ENCODE peak calls at places on chromosomes 7 and 10, in five cellular contexts. One of them, this sample, is unnamed.

GRCh38 chr7:25834050-25834449 is 317.9 kb upstream of the NFE2L3 start:
- DNase-seq in heart right ventricle: no peak
- DNase-seq in colonic mucosa: no peak
- DNase-seq in esophagus muscularis mucosa: no peak
- DNase-seq in right lobe of liver: no peak
- DNase-seq in this sample: no peak

GRCh38 chr7:134421998-134422397 is 36.9 kb downstream of the AKR1B1 start:
- DNase-seq in heart right ventricle: no peak
- DNase-seq in colonic mucosa: no peak
- DNase-seq in esophagus muscularis mucosa: no peak
- DNase-seq in right lobe of liver: no peak
- DNase-seq in this sample: no peak

GRCh38 chr7:18117482-18117881 is 89.8 kb upstream of the PRPS1L1 start:
- DNase-seq in heart right ventricle: no peak
- DNase-seq in colonic mucosa: no peak
- DNase-seq in esophagus muscularis mucosa: no peak
- DNase-seq in right lobe of liver: no peak
- DNase-seq in this sample: no peak

GRCh38 chr10:50972591-50972990 is 87.2 kb upstream of the A1CF start:
- DNase-seq in heart right ventricle: no peak
- DNase-seq in colonic mucosa: peak
- DNase-seq in esophagus muscularis mucosa: no peak
- DNase-seq in right lobe of liver: no peak
- DNase-seq in this sample: no peak

GRCh38 chr7:13880789-13881188 is 108.7 kb downstream of the ETV1 start:
- DNase-seq in heart right ventricle: no peak
- DNase-seq in colonic mucosa: no peak
- DNase-seq in esophagus muscularis mucosa: no peak
- DNase-seq in right lobe of liver: no peak
- DNase-seq in this sample: no peak

GRCh38 chr10:74114041-74114448 is 36.6 kb downstream of the AP3M1 start:
- DNase-seq in heart right ventricle: no peak
- DNase-seq in colonic mucosa: no peak
- DNase-seq in esophagus muscularis mucosa: no peak
- DNase-seq in right lobe of liver: no peak
- DNase-seq in this sample: no peak

GRCh38 chr7:106768324-106768751 is 96.7 kb upstream of the PIK3CG start:
- DNase-seq in heart right ventricle: no peak
- DNase-seq in colonic mucosa: no peak
- DNase-seq in esophagus muscularis mucosa: no peak
- DNase-seq in right lobe of liver: no peak
- DNase-seq in this sample: no peak

GRCh38 chr10:58851606-58852005 is 324.8 kb upstream of the PHYHIPL start:
- DNase-seq in heart right ventricle: no peak
- DNase-seq in colonic mucosa: no peak
- DNase-seq in esophagus muscularis mucosa: no peak
- DNase-seq in right lobe of liver: no peak
- DNase-seq in this sample: no peak

GRCh38 chr10:46523881-46524470 is 32.5 kb downstream of the GPRIN2 start:
- DNase-seq in heart right ventricle: no peak
- DNase-seq in colonic mucosa: no peak
- DNase-seq in esophagus muscularis mucosa: no peak
- DNase-seq in right lobe of liver: peak
- DNase-seq in this sample: no peak

GRCh38 chr10:33196377-33196706 is 138.1 kb downstream of the NRP1 start:
- DNase-seq in heart right ventricle: no peak
- DNase-seq in colonic mucosa: no peak
- DNase-seq in esophagus muscularis mucosa: no peak
- DNase-seq in right lobe of liver: no peak
- DNase-seq in this sample: no peak

GRCh38 chr7:138982204-138982623 is 1.0 kb upstream of the KIAA1549 start:
- DNase-seq in heart right ventricle: no peak
- DNase-seq in colonic mucosa: no peak
- DNase-seq in esophagus muscularis mucosa: no peak
- DNase-seq in right lobe of liver: no peak
- DNase-seq in this sample: no peak

GRCh38 chr10:34145751-34146150 is 669.3 kb downstream of the PARD3 start:
- DNase-seq in heart right ventricle: no peak
- DNase-seq in colonic mucosa: no peak
- DNase-seq in esophagus muscularis mucosa: no peak
- DNase-seq in right lobe of liver: no peak
- DNase-seq in this sample: no peak

GRCh38 chr7:81158189-81158588 is 239.3 kb upstream of the SEMA3C start:
- DNase-seq in heart right ventricle: no peak
- DNase-seq in colonic mucosa: no peak
- DNase-seq in esophagus muscularis mucosa: no peak
- DNase-seq in right lobe of liver: no peak
- DNase-seq in this sample: no peak

GRCh38 chr10:119024882-119025281 is 4.6 kb upstream of the NANOS1 start:
- DNase-seq in heart right ventricle: no peak
- DNase-seq in colonic mucosa: no peak
- DNase-seq in esophagus muscularis mucosa: peak
- DNase-seq in right lobe of liver: no peak
- DNase-seq in this sample: no peak

GRCh38 chr7:142496545-142496991 is 238.7 kb upstream of the PRSS58 start:
- DNase-seq in heart right ventricle: no peak
- DNase-seq in colonic mucosa: no peak
- DNase-seq in esophagus muscularis mucosa: no peak
- DNase-seq in right lobe of liver: no peak
- DNase-seq in this sample: peak

GRCh38 chr10:119253433-119254174 is 46.2 kb downstream of the GRK5 start:
- DNase-seq in heart right ventricle: peak
- DNase-seq in colonic mucosa: peak
- DNase-seq in esophagus muscularis mucosa: no peak
- DNase-seq in right lobe of liver: peak
- DNase-seq in this sample: no peak

GRCh38 chr7:506391-506831 is 13.2 kb downstream of the PDGFA start:
- DNase-seq in heart right ventricle: peak
- DNase-seq in colonic mucosa: no peak
- DNase-seq in esophagus muscularis mucosa: no peak
- DNase-seq in right lobe of liver: peak
- DNase-seq in this sample: no peak

DNA sequence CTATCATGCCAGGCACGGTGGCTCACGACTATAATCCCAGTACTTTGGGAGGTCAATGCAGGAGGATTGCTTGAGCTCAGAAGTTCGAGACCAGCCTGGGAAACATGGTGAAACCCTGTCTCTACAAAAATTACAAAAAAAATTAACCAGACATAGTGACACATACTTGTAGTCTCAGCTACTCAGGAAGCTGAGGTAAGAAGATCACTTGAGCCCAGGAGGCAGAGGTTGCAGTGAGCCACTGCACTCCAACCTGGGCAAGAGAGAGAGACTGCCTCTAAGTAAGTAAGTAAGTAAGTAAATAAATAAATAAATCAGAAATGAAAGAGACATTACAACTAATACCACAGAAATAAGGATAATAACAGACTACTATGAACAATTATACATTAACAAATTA is 36.2 kb downstream of the PDLIM1 start:
- DNase-seq in heart right ventricle: no peak
- DNase-seq in colonic mucosa: no peak
- DNase-seq in esophagus muscularis mucosa: no peak
- DNase-seq in right lobe of liver: no peak
- DNase-seq in this sample: no peak
- H3K27ac ChIP-seq in heart right ventricle: no peak
- H3K27ac ChIP-seq in colonic mucosa: no peak
- H3K27ac ChIP-seq in esophagus muscularis mucosa: no peak
- H3K27ac ChIP-seq in right lobe of liver: no peak
- H3K27ac ChIP-seq in this sample: no peak

GRCh38 chr10:2978111-2978510 is 89.2 kb upstream of the PFKP start:
- DNase-seq in heart right ventricle: no peak
- DNase-seq in colonic mucosa: no peak
- DNase-seq in esophagus muscularis mucosa: no peak
- DNase-seq in right lobe of liver: no peak
- DNase-seq in this sample: no peak
- H3K27ac ChIP-seq in heart right ventricle: no peak
- H3K27ac ChIP-seq in colonic mucosa: no peak
- H3K27ac ChIP-seq in esophagus muscularis mucosa: no peak
- H3K27ac ChIP-seq in right lobe of liver: no peak
- H3K27ac ChIP-seq in this sample: no peak

GRCh38 chr10:72320676-72321247 is 34.0 kb downstream of the DNAJB12 start:
- DNase-seq in heart right ventricle: no peak
- DNase-seq in colonic mucosa: peak
- DNase-seq in esophagus muscularis mucosa: no peak
- DNase-seq in right lobe of liver: no peak
- DNase-seq in this sample: no peak
- H3K27ac ChIP-seq in heart right ventricle: peak
- H3K27ac ChIP-seq in colonic mucosa: peak
- H3K27ac ChIP-seq in esophagus muscularis mucosa: peak
- H3K27ac ChIP-seq in right lobe of liver: peak
- H3K27ac ChIP-seq in this sample: peak

DNA sequence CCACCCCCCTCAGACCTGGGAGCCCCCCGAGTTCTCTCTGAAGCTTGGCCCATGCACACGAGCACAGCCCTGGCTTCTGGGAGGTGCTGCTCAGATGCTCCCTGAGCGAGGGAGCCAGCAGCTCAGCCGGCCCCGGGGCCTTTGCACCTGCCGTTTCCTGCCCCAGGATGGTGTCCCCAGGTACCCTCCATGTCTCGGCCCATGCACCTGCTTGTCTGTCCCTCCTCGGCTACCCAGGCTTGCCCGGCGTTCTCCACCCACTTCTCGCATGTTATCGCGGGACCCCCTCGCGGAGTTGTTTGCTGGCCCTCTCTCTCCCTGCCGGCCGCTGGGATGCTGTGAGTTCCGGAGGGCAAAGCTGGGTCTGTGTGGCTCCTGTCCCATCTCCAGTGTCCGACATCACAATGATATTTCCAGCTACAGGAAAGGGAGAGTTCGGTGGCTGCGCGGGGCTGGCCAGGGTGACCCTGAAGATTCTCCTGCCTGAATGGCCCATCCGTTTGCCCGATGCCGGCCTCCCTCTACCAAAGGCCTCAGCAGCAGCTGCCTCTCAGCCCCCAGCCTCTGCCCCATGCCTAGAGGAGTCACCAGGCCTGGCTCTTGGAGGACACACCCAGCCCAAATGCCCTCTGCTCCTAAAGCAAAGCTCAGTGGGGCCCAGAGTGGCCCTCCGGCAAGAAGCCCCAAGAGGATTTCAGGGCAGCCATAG is 12.2 kb upstream of the LFNG start:
- DNase-seq in heart right ventricle: no peak
- DNase-seq in colonic mucosa: no peak
- DNase-seq in esophagus muscularis mucosa: no peak
- DNase-seq in right lobe of liver: no peak
- DNase-seq in this sample: no peak
- H3K27ac ChIP-seq in heart right ventricle: no peak
- H3K27ac ChIP-seq in colonic mucosa: no peak
- H3K27ac ChIP-seq in esophagus muscularis mucosa: no peak
- H3K27ac ChIP-seq in right lobe of liver: no peak
- H3K27ac ChIP-seq in this sample: peak

GRCh38 chr7:5656233-5656632 is 125.2 kb downstream of the RNF216 start:
- DNase-seq in heart right ventricle: no peak
- DNase-seq in colonic mucosa: no peak
- DNase-seq in esophagus muscularis mucosa: no peak
- DNase-seq in right lobe of liver: no peak
- DNase-seq in this sample: no peak

GRCh38 chr7:5653661-5654060 is 127.8 kb downstream of the RNF216 start:
- DNase-seq in heart right ventricle: no peak
- DNase-seq in colonic mucosa: no peak
- DNase-seq in esophagus muscularis mucosa: no peak
- DNase-seq in right lobe of liver: no peak
- DNase-seq in this sample: no peak

GRCh38 chr7:5649658-5650057 is 131.8 kb downstream of the RNF216 start:
- DNase-seq in heart right ventricle: no peak
- DNase-seq in colonic mucosa: no peak
- DNase-seq in esophagus muscularis mucosa: no peak
- DNase-seq in right lobe of liver: no peak
- DNase-seq in this sample: no peak

GRCh38 chr7:5652118-5652517 is 129.3 kb downstream of the RNF216 start:
- DNase-seq in heart right ventricle: no peak
- DNase-seq in colonic mucosa: no peak
- DNase-seq in esophagus muscularis mucosa: no peak
- DNase-seq in right lobe of liver: no peak
- DNase-seq in this sample: no peak

DNA sequence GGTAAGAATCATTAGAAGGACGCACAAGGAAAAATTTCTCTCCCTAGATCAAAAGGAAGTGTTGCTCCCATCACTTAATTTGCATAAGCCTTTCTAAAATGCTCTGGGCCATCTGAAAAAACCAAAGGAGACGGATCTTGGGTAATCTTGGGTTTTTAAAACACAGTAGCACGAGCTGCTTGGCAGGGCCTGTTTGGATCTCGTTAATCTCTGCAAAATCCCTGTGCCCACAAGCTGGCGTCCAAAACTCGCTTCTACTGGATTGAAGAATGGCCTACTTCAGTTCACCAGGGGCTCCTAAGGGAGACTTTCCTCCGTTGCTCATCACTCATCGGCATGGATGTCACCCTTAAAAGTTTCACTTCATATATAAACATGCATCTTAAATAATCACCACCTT is 128.6 kb downstream of the RNF216 start:
- DNase-seq in heart right ventricle: no peak
- DNase-seq in colonic mucosa: no peak
- DNase-seq in esophagus muscularis mucosa: no peak
- DNase-seq in right lobe of liver: no peak
- DNase-seq in this sample: no peak
- H3K27ac ChIP-seq in heart right ventricle: no peak
- H3K27ac ChIP-seq in colonic mucosa: no peak
- H3K27ac ChIP-seq in esophagus muscularis mucosa: no peak
- H3K27ac ChIP-seq in right lobe of liver: no peak
- H3K27ac ChIP-seq in this sample: no peak

GRCh38 chr7:44867073-44867990 is 18.0 kb downstream of the PURB start:
- DNase-seq in heart right ventricle: no peak
- DNase-seq in colonic mucosa: no peak
- DNase-seq in esophagus muscularis mucosa: no peak
- DNase-seq in right lobe of liver: no peak
- DNase-seq in this sample: no peak
- H3K27ac ChIP-seq in heart right ventricle: no peak
- H3K27ac ChIP-seq in colonic mucosa: no peak
- H3K27ac ChIP-seq in esophagus muscularis mucosa: peak
- H3K27ac ChIP-seq in right lobe of liver: no peak
- H3K27ac ChIP-seq in this sample: peak

GRCh38 chr7:143499743-143500348 is 22.2 kb downstream of the TAS2R41 start:
- DNase-seq in heart right ventricle: no peak
- DNase-seq in colonic mucosa: no peak
- DNase-seq in esophagus muscularis mucosa: no peak
- DNase-seq in right lobe of liver: no peak
- DNase-seq in this sample: no peak
- H3K27ac ChIP-seq in heart right ventricle: peak
- H3K27ac ChIP-seq in colonic mucosa: no peak
- H3K27ac ChIP-seq in esophagus muscularis mucosa: peak
- H3K27ac ChIP-seq in right lobe of liver: peak
- H3K27ac ChIP-seq in this sample: no peak